ENCODE peak calls at places on chromosome 15, in five cellular contexts. T is lung microvascular endothelial cell, V is kidney epithelial cell, P is mucosa of gallbladder, H is NCI-H2081. B is an unnamed sample.

GRCh38 chr15:81296673-81297072 is 27.3 kb downstream of the STARD5 start:
- DNase-seq in V (no peak), P (peak), T (peak), H (no peak), B (no peak)

GRCh38 chr15:30649952-30650929 is 24.3 kb downstream of the ARHGAP11B start:
- DNase-seq in T (no peak), V (no peak), P (no peak), H (no peak), B (no peak)

GRCh38 chr15:78004919-78005634 is 72.4 kb downstream of the TBC1D2B start:
- DNase-seq in H (peak), V (no peak), P (peak), T (peak), B (no peak)

GRCh38 chr15:92152983-92153382 is 240.7 kb upstream of the ST8SIA2 start:
- DNase-seq in P (no peak), H (no peak), V (no peak), T (no peak), B (no peak)

GRCh38 chr15:92780816-92781215 is 119.3 kb upstream of the CHD2 start:
- DNase-seq in H (no peak), P (no peak), V (no peak), T (no peak), B (no peak)

GRCh38 chr15:90151989-90152645 is 49.0 kb upstream of the SEMA4B start:
- DNase-seq in V (no peak), T (no peak), H (no peak), P (no peak), B (no peak)

GRCh38 chr15:29470311-29470710 is 200.7 kb upstream of the NSMCE3 start:
- DNase-seq in P (peak), T (no peak), V (no peak), H (no peak), B (no peak)

GRCh38 chr15:69631978-69632377 is 179.4 kb downstream of the RPLP1 start:
- DNase-seq in P (no peak), H (no peak), V (no peak), T (no peak), B (no peak)

GRCh38 chr15:39585394-39585841 is 4.5 kb downstream of the THBS1 start:
- DNase-seq in V (no peak), P (no peak), T (peak), H (no peak), B (peak)

GRCh38 chr15:44545934-44546802 is 9.2 kb downstream of the EIF3J start:
- DNase-seq in H (no peak), T (peak), P (no peak), V (no peak), B (no peak)

GRCh38 chr15:88949734-88950400 is 36.7 kb upstream of the MFGE8 start:
- DNase-seq in H (no peak), T (no peak), P (no peak), V (no peak), B (no peak)

GRCh38 chr15:39059886-39060285 is 495.3 kb upstream of the RASGRP1 start:
- DNase-seq in H (no peak), T (no peak), P (no peak), V (no peak), B (no peak)

GRCh38 chr15:68197170-68197492 is 8.0 kb downstream of the CALML4 start:
- DNase-seq in H (no peak), P (no peak), V (no peak), T (no peak), B (no peak)

GRCh38 chr15:31302778-31303433 is 23.7 kb upstream of the KLF13 start:
- DNase-seq in P (peak), T (no peak), V (no peak), H (no peak), B (no peak)

GRCh38 chr15:42152921-42153680 is 3.3 kb downstream of the PLA2G4F start:
- DNase-seq in H (no peak), T (no peak), V (no peak), P (no peak), B (no peak)

GRCh38 chr15:61556037-61556648 is 327.0 kb upstream of the RORA start:
- DNase-seq in T (no peak), P (no peak), V (peak), H (no peak), B (no peak)

GRCh38 chr15:74628949-74629348 is 13.3 kb downstream of the CLK3 start:
- DNase-seq in H (no peak), P (no peak), T (no peak), V (no peak), B (no peak)

GRCh38 chr15:24944939-24945338 is 9.8 kb upstream of the SNRPN start:
- DNase-seq in T (no peak), P (no peak), H (no peak), V (no peak), B (no peak)

GRCh38 chr15:41544650-41545015 is 576 bp upstream of the RPAP1 start:
- DNase-seq in P (no peak), T (no peak), V (no peak), H (no peak), B (no peak)

GRCh38 chr15:73318463-73319351 is 50.1 kb downstream of the HCN4 start:
- DNase-seq in T (no peak), V (no peak), H (no peak), P (no peak), B (no peak)

GRCh38 chr15:43469867-43470266 is 23.1 kb downstream of the TP53BP1 start:
- DNase-seq in H (no peak), T (no peak), V (no peak), P (no peak), B (peak)

GRCh38 chr15:90603893-90604292 is 74.2 kb downstream of the CRTC3 start:
- DNase-seq in H (no peak), V (no peak), T (peak), P (no peak), B (no peak)

GRCh38 chr15:55420171-55420871 is 12.0 kb downstream of the PIERCE2 start:
- DNase-seq in H (no peak), P (no peak), T (no peak), V (no peak), B (no peak)

GRCh38 chr15:80173022-80173759 is 20.4 kb downstream of the FAH start:
- DNase-seq in T (peak), H (peak), V (no peak), P (peak), B (no peak)

GRCh38 chr15:80568298-80568697 is 126.8 kb upstream of the ABHD17C start:
- DNase-seq in P (no peak), V (no peak), T (peak), H (no peak), B (peak)

GRCh38 chr15:77808077-77808476 is 175.4 kb upstream of the LINGO1 start:
- DNase-seq in V (no peak), T (no peak), P (no peak), H (no peak), B (no peak)

B was measured in keratinocyte.